ENCODE peak calls at places on chromosomes 11 and 22, in nine cellular contexts. O is activated naive CD8-positive, alpha-beta T cell treated with anti-CD3 and anti-CD28 coated beads for 36 hours; K is A549; L is cardiac fibroblast; Y is H54; B is HT1080; R is GM13976; S is fibroblast of the conjunctiva; X is NCI-H460. Q is an unnamed sample.
A peak's percentile ranks its signal among the peaks of the same experiment; 100 is the strongest.

GRCh38 chr11:35992551-35992950 is 48.7 kb downstream of the LDLRAD3 start:
- DNase-seq in O (no peak), K (no peak), L (no peak), Y (no peak), B (no peak), R (no peak), S (no peak), X (no peak), Q (no peak)

GRCh38 chr22:44207173-44207980 is 26.7 kb downstream of the PARVG start:
- DNase-seq in O (no peak), K (no peak), L (no peak), Y (no peak), B (no peak), R (no peak), S (no peak), X (no peak), Q (no peak)

GRCh38 chr11:10457901-10458300 is 2.8 kb downstream of the AMPD3 start:
- DNase-seq in O (no peak), K (no peak), L (no peak), Y (no peak), B (no peak), R (no peak), S (no peak), X (no peak), Q (no peak)

GRCh38 chr11:65586676-65587075 is 8.9 kb downstream of the KCNK7 start:
- DNase-seq in O (no peak), K (no peak), L (peak; percentile 21), Y (no peak), B (no peak), R (no peak), S (no peak), X (no peak), Q (peak; percentile 84)

GRCh38 chr22:32949719-32950118 is 108.5 kb downstream of the SYN3 start:
- DNase-seq in O (no peak), K (no peak), L (no peak), Y (no peak), B (no peak), R (no peak), S (no peak), X (no peak), Q (no peak)

GRCh38 chr11:40293655-40294342 is 1165.7 kb downstream of the LRRC4C start:
- DNase-seq in O (peak; percentile 34), K (peak; percentile 68), L (peak; percentile 85), Y (peak; percentile 56), B (peak; percentile 75), R (peak; percentile 70), S (peak; percentile 87), X (peak; percentile 79), Q (peak; percentile 58)

GRCh38 chr11:72048718-72049460 is 31.5 kb downstream of the NUMA1 start:
- DNase-seq in O (no peak), K (no peak), L (no peak), Y (no peak), B (no peak), R (no peak), S (no peak), X (no peak), Q (no peak)

GRCh38 chr11:131290111-131290510 is 80.3 kb upstream of the NTM start:
- DNase-seq in O (no peak), K (no peak), L (no peak), Y (no peak), B (no peak), R (no peak), S (no peak), X (no peak), Q (no peak)

GRCh38 chr11:8206251-8207079 is 37.6 kb upstream of the RIC3 start:
- DNase-seq in O (no peak), K (no peak), L (no peak), Y (no peak), B (no peak), R (no peak), S (no peak), X (no peak), Q (no peak)

GRCh38 chr11:116678887-116679286 is 93.9 kb downstream of the BUD13 start:
- DNase-seq in O (no peak), K (no peak), L (no peak), Y (no peak), B (no peak), R (no peak), S (no peak), X (no peak), Q (no peak)

GRCh38 chr11:116334596-116334995 is 438.2 kb downstream of the BUD13 start:
- DNase-seq in O (no peak), K (no peak), L (no peak), Y (no peak), B (no peak), R (no peak), S (no peak), X (no peak), Q (no peak)

GRCh38 chr22:38572065-38572464 is 2.1 kb upstream of the DMC1 start:
- DNase-seq in O (peak; percentile 22), K (peak; percentile 18), L (peak; percentile 77), Y (no peak), B (peak; percentile 29), R (peak; percentile 50), S (peak; percentile 44), X (peak; percentile 26), Q (no peak)

GRCh38 chr11:66335531-66336233 is 552 bp downstream of the RIN1 start:
- DNase-seq in O (no peak), K (no peak), L (peak; percentile 66), Y (peak; percentile 51), B (peak; percentile 74), R (no peak), S (no peak), X (no peak), Q (peak; percentile 85)

GRCh38 chr11:39220069-39220468 is 2239.4 kb downstream of the LRRC4C start:
- DNase-seq in O (no peak), K (no peak), L (no peak), Y (no peak), B (no peak), R (no peak), S (no peak), X (no peak), Q (no peak)

GRCh38 chr11:129950319-129951034 is 52.2 kb downstream of the PRDM10 start:
- DNase-seq in O (no peak), K (no peak), L (peak; percentile 71), Y (no peak), B (peak; percentile 27), R (no peak), S (peak; percentile 12), X (no peak), Q (no peak)

GRCh38 chr11:68295940-68296339 is 16.5 kb upstream of the LRP5 start:
- DNase-seq in O (no peak), K (no peak), L (no peak), Y (no peak), B (no peak), R (no peak), S (no peak), X (no peak), Q (no peak)

GRCh38 chr11:57546869-57547518 is 9.6 kb downstream of the SMTNL1 start:
- DNase-seq in O (no peak), K (peak; percentile 59), L (peak; percentile 66), Y (peak; percentile 83), B (peak; percentile 70), R (peak; percentile 80), S (no peak), X (no peak), Q (peak; percentile 80)

GRCh38 chr11:133467686-133468085 is 64.6 kb downstream of the OPCML start:
- DNase-seq in O (no peak), K (no peak), L (no peak), Y (no peak), B (no peak), R (no peak), S (no peak), X (no peak), Q (no peak)

GRCh38 chr22:41284465-41284864 is 1.5 kb downstream of the RANGAP1 start:
- DNase-seq in O (no peak), K (no peak), L (no peak), Y (no peak), B (no peak), R (no peak), S (no peak), X (no peak), Q (no peak)

GRCh38 chr22:20456064-20456721 is 18.6 kb upstream of the SCARF2 start:
- DNase-seq in O (peak; percentile 80), K (peak; percentile 54), L (peak; percentile 85), Y (peak; percentile 67), B (peak; percentile 74), R (peak; percentile 88), S (peak; percentile 82), X (peak; percentile 59), Q (no peak)

Q was measured in 8988T.